ENCODE peak calls at places on chromosome 18, in seven cellular contexts. J, U, W, G, E, I and A are unnamed samples.

GRCh38 chr18:12336887-12337286 is 28.8 kb downstream of the TUBB6 start:
- DNase-seq in G (no peak), I (no peak), J (no peak), W (no peak), E (peak; percentile 86), U (no peak), A (no peak)

GRCh38 chr18:565562-566061 is 14.6 kb upstream of the CETN1 start:
- DNase-seq in U (no peak), W (no peak), G (no peak), J (no peak), E (no peak), I (no peak), A (no peak)

GRCh38 chr18:2331496-2331895 is 239.8 kb downstream of the METTL4 start:
- DNase-seq in U (no peak), W (no peak), I (no peak), E (no peak), J (no peak), G (no peak), A (no peak)

GRCh38 chr18:78875268-78875997 is 104.2 kb upstream of the SALL3 start:
- DNase-seq in W (no peak), U (peak; percentile 36), E (peak; percentile 8), G (no peak), J (no peak), I (peak; percentile 25), A (no peak)

GRCh38 chr18:24126155-24126947 is 12.5 kb upstream of the CABYR start:
- DNase-seq in U (no peak), J (no peak), E (no peak), W (no peak), G (no peak), I (no peak), A (no peak)

GRCh38 chr18:45197526-45197970 is 417.7 kb upstream of the SLC14A2 start:
- DNase-seq in G (no peak), I (no peak), E (no peak), U (peak; percentile 1), J (no peak), W (no peak), A (no peak)

GRCh38 chr18:42268793-42269192 is 313.8 kb downstream of the PIK3C3 start:
- DNase-seq in W (no peak), U (no peak), E (no peak), I (no peak), J (no peak), G (no peak), A (no peak)

GRCh38 chr18:6561029-6561861 is 146.5 kb upstream of the L3MBTL4 start:
- DNase-seq in I (peak; percentile 39), E (no peak), W (peak; percentile 19), U (no peak), G (no peak), J (peak; percentile 75), A (peak; percentile 84)

GRCh38 chr18:51447351-51447896 is 249.9 kb upstream of the MEX3C start:
- DNase-seq in U (no peak), W (no peak), G (peak; percentile 27), J (no peak), E (no peak), I (peak; percentile 15), A (no peak)

GRCh38 chr18:2515408-2515807 is 55.9 kb downstream of the METTL4 start:
- DNase-seq in W (no peak), E (no peak), G (no peak), J (no peak), I (no peak), U (peak; percentile 31), A (no peak)

GRCh38 chr18:74116628-74117554 is 30.7 kb downstream of the FBXO15 start:
- DNase-seq in U (peak; percentile 21), I (peak; percentile 12), E (peak; percentile 20), G (no peak), J (no peak), W (no peak), A (no peak)
- TF ChIP-seq CTCF in U (peak; percentile 40), I (peak; percentile 59), E (peak; percentile 56), G (peak; percentile 17), J (no peak), W (peak; percentile 46), A (no peak)

DNA sequence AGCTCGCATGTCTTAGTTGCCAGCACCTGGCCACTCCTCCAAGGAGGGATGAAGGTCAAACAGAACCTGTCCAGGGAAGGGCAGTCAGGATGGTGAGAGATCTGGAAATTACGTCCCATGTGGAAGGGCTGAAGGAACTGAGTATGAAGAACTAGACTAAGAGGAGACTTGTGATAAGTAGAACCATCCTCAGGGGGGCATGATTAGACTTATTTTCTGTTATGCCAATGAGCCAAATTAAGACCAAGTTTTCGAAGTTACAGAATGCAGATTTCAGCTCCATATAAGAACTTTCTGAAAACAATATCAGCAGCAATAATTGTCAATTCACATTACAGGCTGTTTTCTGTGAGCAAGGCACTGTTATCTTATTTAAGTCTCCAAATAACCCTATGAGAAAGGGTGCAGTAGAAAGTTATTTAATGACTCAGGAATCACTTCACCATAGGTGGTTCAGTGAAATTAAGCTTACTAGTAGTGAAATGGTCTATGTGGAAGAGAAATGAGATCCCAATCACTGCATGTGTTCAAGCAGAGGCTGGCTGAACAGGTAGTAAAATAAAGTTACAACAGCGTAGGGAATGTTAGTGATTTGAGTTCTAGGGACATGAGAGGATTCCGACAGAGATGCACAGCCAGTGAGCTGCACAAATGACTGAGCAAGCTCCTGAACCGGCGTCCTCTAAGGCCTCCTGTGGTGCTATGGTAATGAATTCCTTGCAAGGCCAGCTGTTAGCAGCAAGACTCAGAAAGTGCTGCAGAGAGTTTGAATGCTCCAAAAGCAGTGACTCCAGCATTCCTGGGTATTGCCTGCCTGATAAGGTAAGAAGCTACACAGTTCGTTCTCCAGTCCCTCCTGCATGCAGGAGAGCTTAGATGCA is 4.5 kb upstream of the DYM start:
- DNase-seq in U (peak; percentile 20), I (no peak), G (no peak), E (no peak), W (no peak), J (no peak), A (no peak)
- TF ChIP-seq EP300 in U (no peak), I (no peak), G (no peak), E (no peak), W (no peak), J (no peak), A (no peak)

DNA sequence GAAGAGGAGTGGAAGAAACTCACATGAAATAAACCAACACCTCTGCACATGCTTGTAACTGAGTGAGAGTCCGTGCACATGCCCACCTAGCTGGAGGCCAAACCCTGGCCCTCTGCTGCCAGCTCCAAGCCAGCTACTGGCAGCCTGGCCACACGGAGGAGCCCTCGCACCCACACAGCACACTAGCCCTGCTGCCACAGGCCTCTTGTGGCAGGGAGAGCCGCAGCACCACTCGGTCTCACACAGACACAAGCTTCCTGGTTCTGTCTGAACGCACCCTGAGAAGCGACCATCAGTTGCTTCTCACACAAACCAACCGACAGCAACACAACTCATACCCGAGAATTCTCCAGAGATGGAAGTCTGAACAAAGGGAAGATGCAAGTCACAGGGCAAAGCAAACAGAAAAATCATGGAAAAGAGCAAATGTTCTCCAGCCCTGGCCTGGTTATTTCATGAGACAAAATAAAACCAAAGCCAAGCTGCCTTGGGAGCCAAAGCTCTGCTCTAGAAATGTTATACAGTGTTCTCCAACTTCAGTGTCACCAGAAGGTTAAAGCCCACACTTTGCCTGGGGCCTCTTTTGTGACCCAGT is 65.1 kb downstream of the FBXO15 start:
- DNase-seq in W (no peak), G (peak; percentile 73), U (peak; percentile 74), E (peak; percentile 65), I (peak; percentile 66), J (no peak), A (no peak)
- TF ChIP-seq CTCF in W (no peak), G (no peak), U (peak; percentile 39), E (peak; percentile 87), I (peak; percentile 64), J (peak; percentile 12), A (no peak)

DNA sequence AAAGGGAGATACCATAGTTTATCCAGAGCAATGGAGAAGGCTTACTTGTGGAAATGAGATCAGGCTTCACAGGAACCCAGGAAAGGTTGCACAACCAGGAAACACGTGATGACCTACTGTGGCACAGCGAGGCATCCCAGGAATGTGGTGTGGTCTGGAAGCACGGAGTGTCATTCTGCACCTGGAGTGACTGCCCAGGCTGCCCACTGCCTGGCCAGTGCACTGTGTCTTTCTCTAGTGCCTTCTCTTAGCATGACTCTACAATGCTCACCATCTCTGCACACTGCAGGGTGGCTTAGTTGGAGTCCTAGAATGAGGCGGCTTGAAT is 48.9 kb downstream of the CHST9 start:
- DNase-seq in I (no peak), W (no peak), G (peak; percentile 2), E (peak; percentile 86), J (no peak), U (peak; percentile 28), A (no peak)
- TF ChIP-seq EP300 in I (no peak), W (no peak), G (no peak), E (peak; percentile 28), J (no peak), U (no peak), A (no peak)

GRCh38 chr18:13628211-13628610 is 98.1 kb downstream of the FAM210A start:
- DNase-seq in W (no peak), U (no peak), J (no peak), G (no peak), E (no peak), I (no peak), A (no peak)

GRCh38 chr18:13630869-13631268 is 95.5 kb downstream of the FAM210A start:
- DNase-seq in E (no peak), W (no peak), J (no peak), I (no peak), U (no peak), G (no peak), A (no peak)

GRCh38 chr18:13626544-13626908 is 99.8 kb downstream of the FAM210A start:
- DNase-seq in J (no peak), I (no peak), W (no peak), E (no peak), G (no peak), U (no peak), A (no peak)

GRCh38 chr18:13627639-13628038 is 98.7 kb downstream of the FAM210A start:
- DNase-seq in E (no peak), I (no peak), U (no peak), J (no peak), W (no peak), G (no peak), A (no peak)

DNA sequence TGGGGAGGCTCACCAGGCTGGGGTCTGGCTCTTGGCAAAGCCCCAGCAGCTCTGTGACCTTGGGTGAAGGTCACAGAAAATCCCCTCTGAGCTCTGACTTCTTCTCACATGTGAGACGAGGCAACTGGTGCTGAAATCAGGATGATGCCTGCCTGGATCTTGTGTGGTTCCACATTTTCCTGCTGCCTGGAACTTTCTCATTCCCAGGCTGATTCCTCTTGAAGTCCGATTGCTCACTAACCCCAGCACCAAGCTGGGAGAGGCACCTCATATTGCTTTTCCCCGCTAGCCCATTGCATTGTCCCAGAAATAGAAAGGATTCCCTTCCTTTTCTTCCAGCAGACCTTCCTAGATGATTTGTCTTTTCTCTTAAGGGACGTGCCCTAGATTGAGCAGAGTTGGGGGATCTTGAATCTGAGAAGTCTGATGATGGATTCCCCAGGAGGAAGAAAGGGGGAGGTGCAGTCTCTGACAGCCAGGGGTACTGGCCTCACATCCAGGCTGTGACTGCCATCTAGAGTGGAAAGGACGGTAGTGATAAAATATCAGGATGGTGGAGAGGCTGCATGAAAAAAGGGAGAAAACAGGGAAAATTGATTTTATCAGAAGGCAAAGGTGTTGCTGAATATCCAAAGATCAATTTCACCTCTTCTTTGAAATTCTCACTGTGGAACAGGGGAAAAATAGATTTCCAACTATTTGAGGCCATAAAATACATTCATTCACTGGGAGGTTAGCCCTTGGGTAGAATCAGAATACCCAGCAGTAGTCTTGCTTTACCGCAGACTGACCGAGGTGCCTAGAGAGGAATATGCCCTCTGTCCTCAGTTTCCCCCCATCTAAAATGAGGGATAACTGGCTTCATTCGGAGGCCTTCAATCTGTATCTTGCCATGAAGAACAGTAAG is 96.3 kb downstream of the FAM210A start:
- DNase-seq in W (no peak), I (peak; percentile 49), J (peak; percentile 80), U (peak; percentile 51), G (no peak), E (peak; percentile 67), A (peak; percentile 40)
- TF ChIP-seq CTCF in W (peak; percentile 86), I (peak; percentile 87), J (peak; percentile 91), U (peak; percentile 74), G (peak; percentile 57), E (peak; percentile 86), A (peak; percentile 68)